ENCODE peak calls at places on chromosomes 11 and 22, in five cellular contexts. A is KG1, X is left ventricle myocardium inferior, W is WTC11, L is hepatic stellate cell. K is an unnamed sample.
A peak's percentile ranks its signal among the peaks of the same experiment; 100 is the strongest.

GRCh38 chr22:46914481-46914880 is 152.0 kb downstream of the TBC1D22A start:
- DNase-seq in L (no peak), X (no peak), A (no peak), W (no peak), K (no peak)

GRCh38 chr11:63610604-63611394 is 3.4 kb downstream of the PLAAT3 start:
- DNase-seq in X (no peak), L (no peak), W (peak; percentile 35), A (no peak), K (no peak)

GRCh38 chr11:126442523-126442922 is 87.0 kb downstream of the ST3GAL4 start:
- DNase-seq in W (no peak), X (no peak), A (no peak), L (no peak), K (no peak)

GRCh38 chr11:92391866-92392265 is 167.2 kb downstream of the FAT3 start:
- DNase-seq in L (no peak), W (no peak), A (no peak), X (no peak), K (no peak)

GRCh38 chr11:126871792-126872191 is 128.8 kb downstream of the KIRREL3 start:
- DNase-seq in W (no peak), L (no peak), X (no peak), A (no peak), K (no peak)

GRCh38 chr11:33125025-33125424 is 36.3 kb downstream of the CSTF3 start:
- DNase-seq in W (no peak), A (no peak), L (no peak), X (no peak), K (no peak)

GRCh38 chr22:42797021-42797420 is 60.1 kb downstream of the ARFGAP3 start:
- DNase-seq in L (no peak), W (no peak), X (peak; percentile 44), A (no peak), K (no peak)

GRCh38 chr11:19746081-19746480 is 33.4 kb downstream of the NAV2 start:
- DNase-seq in L (no peak), W (no peak), A (no peak), X (no peak), K (no peak)

GRCh38 chr22:30635273-30636225 is at the start of gene SLC35E4:
- DNase-seq in A (no peak), L (peak; percentile 98), W (peak; percentile 94), X (peak; percentile 95), K (no peak)

GRCh38 chr22:39738746-39739145 is 154.8 kb downstream of the ENTHD1 start:
- DNase-seq in L (no peak), W (no peak), X (no peak), A (no peak), K (no peak)

GRCh38 chr11:65776196-65776595 is 4.6 kb downstream of the AP5B1 start:
- DNase-seq in X (no peak), A (no peak), L (no peak), W (no peak), K (peak; percentile 71)

GRCh38 chr11:34363363-34364084 is 5.7 kb upstream of the ABTB2 start:
- DNase-seq in L (no peak), W (no peak), X (no peak), A (no peak), K (no peak)

GRCh38 chr11:63763506-63764200 is 4.9 kb downstream of the ZFTA start:
- DNase-seq in L (no peak), W (peak; percentile 83), X (peak; percentile 33), A (no peak), K (no peak)

GRCh38 chr22:38398609-38399401 is 56.2 kb downstream of the KCNJ4 start:
- DNase-seq in W (peak; percentile 92), A (peak; percentile 55), L (peak; percentile 71), X (peak; percentile 89), K (no peak)

GRCh38 chr11:4027746-4028145 is 66.9 kb upstream of the RRM1 start:
- DNase-seq in W (no peak), A (no peak), L (no peak), X (no peak), K (no peak)

GRCh38 chr11:118980191-118980881 is 8.8 kb downstream of the FOXR1 start:
- DNase-seq in A (no peak), L (no peak), W (peak; percentile 51), X (peak; percentile 31), K (no peak)

GRCh38 chr11:76807206-76807875 is 24.2 kb downstream of the TSKU start:
- DNase-seq in A (peak; percentile 76), L (peak; percentile 75), X (peak; percentile 86), W (peak; percentile 95), K (peak; percentile 90)

GRCh38 chr22:20494978-20495860 is at the start of gene KLHL22:
- DNase-seq in W (no peak), X (no peak), A (peak; percentile 39), L (peak; percentile 30), K (no peak)

GRCh38 chr11:128582496-128583366 is 4.6 kb downstream of the ETS1 start:
- DNase-seq in X (no peak), A (no peak), L (peak; percentile 78), W (peak; percentile 69), K (no peak)

GRCh38 chr11:77981346-77981947 is 13.0 kb downstream of the INTS4 start:
- DNase-seq in A (no peak), W (no peak), X (no peak), L (no peak), K (no peak)

GRCh38 chr11:80109031-80109430 is 668.2 kb upstream of the TENM4 start:
- DNase-seq in W (no peak), X (no peak), L (no peak), A (no peak), K (no peak)

GRCh38 chr11:94803491-94803890 is 35.3 kb downstream of the AMOTL1 start:
- DNase-seq in L (peak; percentile 42), A (no peak), W (no peak), X (no peak), K (no peak)

GRCh38 chr11:9125185-9125886 is 33.9 kb upstream of the SCUBE2 start:
- DNase-seq in W (no peak), L (no peak), X (no peak), A (no peak), K (no peak)

GRCh38 chr11:94650756-94651155 is 83.6 kb downstream of the PIWIL4 start:
- DNase-seq in W (no peak), L (peak; percentile 16), X (peak; percentile 78), A (no peak), K (peak; percentile 86)

GRCh38 chr11:75148436-75148983 is 2.4 kb upstream of the SLCO2B1 start:
- DNase-seq in A (no peak), X (no peak), L (no peak), W (no peak), K (no peak)

GRCh38 chr11:122646549-122647340 is 8.8 kb upstream of the UBASH3B start:
- DNase-seq in W (no peak), A (no peak), L (peak; percentile 38), X (no peak), K (no peak)

GRCh38 chr11:132125855-132126841 is 755.7 kb downstream of the NTM start:
- DNase-seq in X (no peak), W (no peak), L (peak; percentile 49), A (no peak), K (no peak)

GRCh38 chr11:93775289-93775688 is 8.8 kb upstream of the MED17 start:
- DNase-seq in L (no peak), X (no peak), W (peak; percentile 63), A (no peak), K (no peak)

GRCh38 chr11:127000291-127000968 is at the start of gene KIRREL3:
- DNase-seq in X (no peak), L (peak; percentile 77), W (peak; percentile 23), A (no peak), K (no peak)

GRCh38 chr11:57217053-57217452 is 20.0 kb downstream of the APLNR start:
- DNase-seq in W (no peak), X (peak; percentile 64), L (no peak), A (no peak), K (no peak)

GRCh38 chr11:113994077-113994954 is 19.4 kb downstream of the HTR3A start:
- DNase-seq in W (peak; percentile 73), X (no peak), L (peak; percentile 32), A (no peak), K (no peak)

GRCh38 chr11:119567667-119568582 is 145.0 kb upstream of the THY1 start:
- DNase-seq in A (no peak), L (peak; percentile 79), W (no peak), X (no peak), K (no peak)

GRCh38 chr11:72821920-72822799 is 7.9 kb downstream of the ATG16L2 start:
- DNase-seq in L (peak; percentile 98), A (no peak), X (peak; percentile 88), W (peak; percentile 96), K (no peak)

GRCh38 chr11:77201991-77202841 is 74.2 kb downstream of the MYO7A start:
- DNase-seq in X (no peak), A (no peak), L (no peak), W (no peak), K (no peak)

K was measured in vagina.